ENCODE peak calls at places on chromosomes 2 and 18, in ten cellular contexts. V, W, E, K, X, I, D, G, C and Q are unnamed samples.

GRCh38 chr18:21820035-21820810 is 79.6 kb downstream of the MIB1 start:
- DNase-seq in V (no peak), W (peak), E (no peak), K (no peak), X (no peak), I (no peak), D (no peak), G (peak), C (peak), Q (no peak)

GRCh38 chr18:79241755-79242154 is 154.0 kb upstream of the NFATC1 start:
- DNase-seq in V (no peak), W (no peak), E (no peak), K (peak), X (no peak), I (no peak), D (no peak), G (peak), C (no peak), Q (no peak)

GRCh38 chr2:170685591-170685990 is 29.5 kb upstream of the SP5 start:
- DNase-seq in V (no peak), W (no peak), E (no peak), K (no peak), X (no peak), I (no peak), D (no peak), G (peak), C (no peak), Q (no peak)

GRCh38 chr2:196502413-196502812 is 137.1 kb upstream of the CCDC150 start:
- DNase-seq in V (no peak), W (no peak), E (no peak), K (no peak), X (no peak), I (no peak), D (no peak), G (no peak), C (no peak), Q (no peak)

GRCh38 chr2:221042926-221043325 is 529.2 kb downstream of the EPHA4 start:
- DNase-seq in V (no peak), W (no peak), E (no peak), K (no peak), X (no peak), I (no peak), D (no peak), G (no peak), C (no peak), Q (no peak)

GRCh38 chr2:217609952-217610351 is 392.8 kb downstream of the TNS1 start:
- DNase-seq in V (no peak), W (no peak), E (no peak), K (peak), X (no peak), I (no peak), D (no peak), G (no peak), C (no peak), Q (no peak)

GRCh38 chr2:174286172-174286571 is 37.8 kb upstream of the OLA1 start:
- DNase-seq in V (no peak), W (no peak), E (no peak), K (peak), X (no peak), I (no peak), D (no peak), G (no peak), C (no peak), Q (no peak)

GRCh38 chr2:61707984-61708852 is 145.6 kb downstream of the FAM161A start:
- DNase-seq in V (no peak), W (peak), E (peak), K (peak), X (peak), I (no peak), D (no peak), G (no peak), C (no peak), Q (peak)

GRCh38 chr2:136297312-136297711 is 179.4 kb upstream of the CXCR4 start:
- DNase-seq in V (no peak), W (no peak), E (no peak), K (no peak), X (no peak), I (no peak), D (no peak), G (peak), C (no peak), Q (no peak)